ENCODE peak calls at places on chromosomes 1 and 21, in eight cellular contexts. O is Peyer's patch, Z is kidney epithelial cell, A is sigmoid colon, D is AG10803, U is brain microvascular endothelial cell, S is esophagus muscularis mucosa, R is AG09309. Y is an unnamed sample.

GRCh38 chr21:28762357-28762735 is 230.3 kb downstream of the LTN1 start:
- DNase-seq in U (no peak), O (no peak), Z (no peak), D (no peak), S (no peak), R (no peak), A (no peak), Y (no peak)

GRCh38 chr1:153888518-153888917 is 34.3 kb downstream of the GATAD2B start:
- DNase-seq in D (no peak), S (no peak), O (no peak), R (no peak), Z (no peak), A (no peak), U (no peak), Y (no peak)

GRCh38 chr1:24191860-24192259 is 4.8 kb upstream of the IFNLR1 start:
- DNase-seq in R (no peak), A (no peak), Z (no peak), O (no peak), S (no peak), U (peak; percentile 47), D (peak; percentile 33), Y (no peak)

GRCh38 chr21:35178812-35179211 is 129.7 kb upstream of the RUNX1 start:
- DNase-seq in Z (no peak), O (no peak), D (peak; percentile 42), R (no peak), S (no peak), U (peak; percentile 31), A (no peak), Y (no peak)

GRCh38 chr1:41037116-41037903 is 15.8 kb upstream of the SLFNL1 start:
- DNase-seq in O (no peak), S (no peak), Z (no peak), R (no peak), U (no peak), A (no peak), D (no peak), Y (no peak)

GRCh38 chr21:30600787-30601186 is at the start of gene KRTAP22-1:
- DNase-seq in O (no peak), U (no peak), R (no peak), Z (no peak), D (no peak), S (no peak), A (no peak), Y (no peak)

GRCh38 chr1:10617318-10617717 is 142.6 kb downstream of the PEX14 start:
- DNase-seq in D (no peak), O (no peak), A (no peak), R (no peak), Z (no peak), U (no peak), S (no peak), Y (no peak)

GRCh38 chr1:175148068-175148467 is 44.5 kb downstream of the KIAA0040 start:
- DNase-seq in O (no peak), A (no peak), U (no peak), D (no peak), Z (no peak), S (no peak), R (no peak), Y (no peak)

DNA sequence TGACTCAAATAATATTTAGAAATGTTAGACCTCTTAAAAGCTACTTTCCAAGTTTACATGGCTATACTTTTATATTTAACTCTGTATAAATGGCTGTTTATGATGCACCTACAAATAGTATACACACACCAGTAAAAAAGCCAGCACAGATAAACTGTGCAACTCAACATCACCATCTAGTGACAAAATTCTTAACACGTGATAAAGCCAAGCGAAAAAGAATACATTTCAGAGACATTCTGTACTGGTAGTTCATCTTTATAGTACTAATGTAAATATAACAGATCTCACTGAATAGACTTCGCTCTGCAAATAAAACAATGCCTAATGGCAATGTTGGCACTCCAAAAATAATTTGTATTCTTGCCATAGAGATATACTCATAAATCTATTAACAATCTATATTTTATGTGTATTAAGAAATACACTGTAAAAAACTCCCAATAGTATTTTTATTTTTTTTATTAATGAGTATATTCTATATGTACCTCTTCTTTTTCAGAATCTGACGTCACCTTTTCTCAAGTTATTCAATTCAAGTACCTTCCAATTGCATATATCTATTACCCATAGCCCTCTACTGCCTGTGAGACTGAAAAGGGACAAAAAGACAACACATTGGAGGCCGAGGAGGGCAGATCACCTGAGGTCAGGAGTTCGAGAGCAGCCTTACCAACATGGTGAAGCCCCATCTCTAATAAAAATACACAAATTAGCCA is 100.2 kb downstream of the DPYD start:
- DNase-seq in O (no peak), A (no peak), R (no peak), U (peak; percentile 25), Z (no peak), D (peak; percentile 40), S (no peak), Y (peak; percentile 26)
- H3K4me3 ChIP-seq in O (no peak overlapping the region), A (no peak overlapping the region), R (no peak overlapping the region), U (no peak overlapping the region), Z (no peak overlapping the region), D (no peak overlapping the region), S (no peak overlapping the region), Y (no peak overlapping the region)

GRCh38 chr1:39671793-39672550 is at the start of gene NT5C1A:
- DNase-seq in U (no peak), S (no peak), O (no peak), R (no peak), D (no peak), A (no peak), Z (no peak), Y (no peak)

GRCh38 chr1:39673215-39673614 is 1.3 kb upstream of the NT5C1A start:
- DNase-seq in R (no peak), S (no peak), U (no peak), D (no peak), Z (no peak), O (no peak), A (no peak), Y (no peak)

GRCh38 chr1:39670689-39671088 is 1.2 kb downstream of the NT5C1A start:
- DNase-seq in A (no peak), O (no peak), D (no peak), Z (no peak), S (no peak), U (no peak), R (no peak), Y (no peak)

GRCh38 chr1:39672551-39672947 is 642 bp upstream of the NT5C1A start:
- DNase-seq in S (no peak), U (no peak), R (no peak), A (no peak), D (no peak), O (no peak), Z (no peak), Y (no peak)

GRCh38 chr1:39671433-39671792 is 494 bp downstream of the NT5C1A start:
- DNase-seq in O (no peak), S (no peak), U (no peak), Z (no peak), D (no peak), R (no peak), A (no peak), Y (no peak)
- H3K4me3 ChIP-seq in O (peak overlapping the region; percentile 44), S (peak overlapping the region; percentile 55), U (peak overlapping the region; percentile 46), Z (peak overlapping the region; percentile 18), D (peak overlapping the region; percentile 7), R (peak overlapping the region; percentile 26), A (peak overlapping the region; percentile 18), Y (no peak overlapping the region)

DNA sequence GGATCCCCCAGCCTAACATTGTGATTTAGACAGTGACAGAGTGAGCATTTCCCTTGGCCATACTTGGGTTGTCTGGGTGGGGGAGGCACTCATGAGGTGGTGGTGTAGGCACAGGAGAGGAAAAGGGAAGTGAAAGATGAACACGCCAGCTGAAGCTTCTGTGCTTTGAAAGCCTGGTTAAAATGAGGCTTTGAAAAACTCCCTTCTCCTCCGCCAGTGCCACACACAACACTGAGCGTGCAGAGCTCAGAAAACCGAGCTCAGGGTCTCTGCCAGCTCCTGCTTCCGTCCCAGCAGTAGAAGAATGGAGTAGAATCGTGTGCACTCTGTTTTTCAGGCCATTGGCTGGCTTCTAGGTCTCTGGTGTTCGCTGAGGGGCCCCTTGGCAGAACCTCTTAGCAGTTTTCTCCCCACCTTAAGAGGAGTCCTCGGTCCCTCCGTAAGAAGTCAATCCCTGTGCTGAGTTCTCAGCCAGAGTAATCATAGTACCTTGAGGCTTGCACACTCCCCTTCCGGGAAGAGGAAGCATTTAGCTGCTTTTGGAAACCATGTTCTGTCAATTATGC is 12.9 kb downstream of the PLEKHM2 start:
- DNase-seq in D (no peak), O (no peak), U (no peak), R (no peak), S (no peak), A (no peak), Z (no peak), Y (no peak)
- H3K4me3 ChIP-seq in D (no peak overlapping the region), O (no peak overlapping the region), U (no peak overlapping the region), R (no peak overlapping the region), S (no peak overlapping the region), A (no peak overlapping the region), Z (no peak overlapping the region), Y (no peak overlapping the region)

DNA sequence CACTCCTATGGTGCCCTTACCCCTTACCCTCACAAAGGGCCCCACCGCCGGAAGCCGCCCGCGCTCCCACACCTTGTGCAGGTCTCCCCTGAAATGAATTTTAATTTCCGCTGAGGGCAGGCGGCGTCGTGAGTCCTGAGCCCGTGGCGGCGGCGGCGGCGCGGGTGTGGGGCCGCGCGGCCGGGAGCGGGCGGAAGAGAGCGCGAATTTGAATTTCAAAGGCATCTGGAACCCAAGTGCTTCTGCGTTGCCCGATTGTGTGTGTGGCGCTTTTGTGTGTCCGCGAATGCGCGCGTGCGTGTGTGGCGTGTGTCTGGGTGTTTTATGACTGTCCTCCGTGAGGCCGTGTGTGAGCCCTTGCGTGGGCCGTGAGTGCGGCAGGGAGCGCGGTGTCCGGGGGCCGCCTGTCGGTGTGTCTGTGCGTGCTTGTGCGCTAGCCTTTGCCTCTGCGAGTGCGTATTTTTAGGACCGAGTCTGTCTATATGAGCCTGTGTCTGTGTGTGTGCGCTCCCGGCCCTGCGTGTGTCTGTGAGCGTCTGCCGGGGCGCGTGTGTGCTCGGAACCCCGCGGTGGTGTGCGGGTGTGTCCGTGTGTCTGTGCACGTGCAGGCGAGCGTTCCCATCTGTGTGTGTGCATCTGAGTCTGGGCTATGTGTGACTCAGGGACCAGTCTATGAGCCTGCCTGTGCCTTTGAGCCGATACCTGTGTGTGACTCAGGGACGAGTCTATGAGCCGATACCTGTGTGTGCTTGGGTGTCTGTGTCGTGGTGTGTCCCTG is 7.9 kb upstream of the ADGRB2 start:
- DNase-seq in O (no peak), R (no peak), A (no peak), D (peak; percentile 31), Z (no peak), S (no peak), U (no peak), Y (no peak)
- H3K4me3 ChIP-seq in O (peak overlapping the region; percentile 33), R (peak overlapping the region; percentile 34), A (no peak overlapping the region), D (peak overlapping the region; percentile 31), Z (no peak overlapping the region), S (peak overlapping the region; percentile 34), U (peak overlapping the region; percentile 27), Y (peak overlapping the region; percentile 25)